ENCODE peak calls at places on chromosomes 16 and 17, in seven cellular contexts. S is CD8-positive, alpha-beta T cell; J is H1; G is AG04450; X is fibroblast of villous mesenchyme; I is tibial artery; Q is ascending aorta. P is an unnamed sample.

GRCh38 chr17:65794572-65794971 is 233.1 kb upstream of the AXIN2 start:
- DNase-seq in S (no peak), J (no peak), G (no peak), X (peak; percentile 38), I (no peak), Q (no peak), P (no peak)

GRCh38 chr17:15091825-15092224 is 173.3 kb downstream of the PMP22 start:
- DNase-seq in S (no peak), J (no peak), G (no peak), X (no peak), I (no peak), Q (no peak), P (no peak)

GRCh38 chr16:83272201-83272600 is 535.6 kb upstream of the HSBP1 start:
- DNase-seq in S (no peak), J (no peak), G (peak; percentile 3), X (no peak), I (no peak), Q (no peak), P (no peak)

GRCh38 chr17:40432864-40433528 is 10.3 kb upstream of the IGFBP4 start:
- DNase-seq in S (no peak), J (no peak), G (no peak), X (peak; percentile 67), I (peak; percentile 44), Q (no peak), P (no peak)

GRCh38 chr17:41987642-41988041 is 21.0 kb downstream of the CNP start:
- DNase-seq in S (no peak), J (no peak), G (no peak), X (peak; percentile 18), I (no peak), Q (no peak), P (no peak)

GRCh38 chr17:4249452-4250029 is 14.2 kb downstream of the ANKFY1 start:
- DNase-seq in S (no peak), J (no peak), G (no peak), X (peak; percentile 59), I (no peak), Q (no peak), P (no peak)

GRCh38 chr17:608911-609882 is 105.4 kb downstream of the VPS53 start:
- DNase-seq in S (no peak), J (no peak), G (no peak), X (peak; percentile 94), I (no peak), Q (no peak), P (no peak)

GRCh38 chr16:56956756-56957155 is 5.0 kb upstream of the CETP start:
- DNase-seq in S (no peak), J (no peak), G (no peak), X (no peak), I (no peak), Q (no peak), P (no peak)

GRCh38 chr16:66489818-66490217 is 60.1 kb downstream of the TK2 start:
- DNase-seq in S (no peak), J (no peak), G (no peak), X (no peak), I (peak; percentile 9), Q (no peak), P (no peak)

GRCh38 chr17:38428150-38428642 is at the start of gene ARHGAP23:
- DNase-seq in S (peak; percentile 24), J (no peak), G (peak; percentile 47), X (peak; percentile 83), I (peak; percentile 57), Q (no peak), P (peak; percentile 42)

GRCh38 chr16:47984669-47985068 is 171.1 kb downstream of the ABCC12 start:
- DNase-seq in S (no peak), J (no peak), G (no peak), X (no peak), I (no peak), Q (no peak), P (no peak)

GRCh38 chr17:57395721-57396321 is 139.5 kb downstream of the MSI2 start:
- DNase-seq in S (no peak), J (no peak), G (no peak), X (peak; percentile 79), I (no peak), Q (no peak), P (no peak)

GRCh38 chr16:1770328-1771071 is 843 bp downstream of the NME3 start:
- DNase-seq in S (peak; percentile 43), J (no peak), G (no peak), X (peak; percentile 55), I (peak; percentile 61), Q (no peak), P (no peak)

GRCh38 chr16:1768767-1769401 is 2.5 kb downstream of the NME3 start:
- DNase-seq in S (no peak), J (no peak), G (no peak), X (no peak), I (no peak), Q (no peak), P (no peak)

GRCh38 chr16:1768061-1768766 is 3.1 kb downstream of the NME3 start:
- DNase-seq in S (no peak), J (no peak), G (no peak), X (no peak), I (no peak), Q (no peak), P (no peak)

GRCh38 chr16:1771072-1771863 is at the start of gene NME3:
- DNase-seq in S (peak; percentile 81), J (no peak), G (no peak), X (peak; percentile 74), I (peak; percentile 81), Q (no peak), P (no peak)

DNA sequence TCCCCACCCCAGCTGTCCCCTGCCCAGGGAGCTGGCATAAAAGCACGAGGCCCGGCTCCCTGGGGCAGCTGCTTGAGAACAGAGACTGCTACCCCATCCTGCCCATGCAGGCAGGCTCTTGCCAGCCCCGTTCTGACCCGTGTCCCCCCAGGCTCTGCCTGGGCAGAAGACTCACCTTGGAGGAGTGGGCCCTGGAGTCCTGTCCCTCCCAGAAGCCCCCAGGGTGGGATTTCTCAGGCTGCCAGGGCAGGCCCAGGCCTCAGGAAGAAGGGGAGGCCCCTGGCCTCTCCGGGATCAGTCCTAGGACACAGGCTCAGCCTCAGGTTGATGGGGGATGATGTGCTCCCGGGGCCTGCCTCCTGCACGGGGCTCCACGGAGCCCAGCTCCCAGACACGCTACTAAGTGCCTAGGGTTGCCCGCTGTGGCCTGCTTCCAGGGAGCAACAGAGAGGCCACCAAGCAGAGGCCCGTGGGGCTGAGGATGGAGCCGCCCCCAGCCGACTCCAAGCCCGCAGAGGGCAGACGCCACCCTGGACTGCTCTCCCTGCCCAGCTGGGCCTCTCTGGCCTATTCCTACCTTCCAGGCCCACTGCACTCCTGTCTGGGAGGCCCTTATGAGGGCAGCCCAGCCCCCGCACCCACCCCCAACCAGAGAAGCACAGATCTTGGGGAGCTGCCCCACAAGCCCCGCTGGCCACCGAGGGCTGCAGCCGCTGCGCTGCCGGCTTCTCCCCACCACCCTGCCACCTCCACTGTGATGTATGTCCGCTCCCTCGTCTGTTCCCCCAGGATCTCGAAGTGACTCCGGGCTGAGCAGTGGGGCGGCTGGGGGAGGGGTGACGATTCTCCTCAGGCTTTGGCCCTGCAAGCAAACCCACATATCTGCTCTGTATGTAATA is 1.7 kb downstream of the NME3 start:
- DNase-seq in S (no peak), J (no peak), G (no peak), X (no peak), I (no peak), Q (no peak), P (no peak)
- H3K4me3 ChIP-seq in S (no peak overlapping the region), J (peak overlapping the region; percentile 91), G (peak overlapping the region; percentile 77), X (no peak overlapping the region), I (peak overlapping the region; percentile 99), Q (peak overlapping the region; percentile 99), P (no peak overlapping the region)

GRCh38 chr16:70751593-70751992 is 49.4 kb downstream of the VAC14 start:
- DNase-seq in S (no peak), J (no peak), G (no peak), X (no peak), I (no peak), Q (no peak), P (no peak)
- TF ChIP-seq CTCF in S (no peak), J (no peak), G (no peak), X (no peak), I (no peak), Q (no peak), P (no peak)

GRCh38 chr16:16108759-16109158 is 114.5 kb downstream of the ABCC6 start:
- DNase-seq in S (no peak), J (no peak), G (no peak), X (no peak), I (no peak), Q (no peak), P (no peak)

GRCh38 chr16:16105646-16106045 is 117.6 kb downstream of the ABCC6 start:
- DNase-seq in S (no peak), J (no peak), G (no peak), X (no peak), I (no peak), Q (no peak), P (no peak)

GRCh38 chr16:16109453-16110110 is 113.7 kb downstream of the ABCC6 start:
- DNase-seq in S (no peak), J (no peak), G (no peak), X (no peak), I (no peak), Q (no peak), P (no peak)

GRCh38 chr16:16110111-16110490 is 113.2 kb downstream of the ABCC6 start:
- DNase-seq in S (no peak), J (no peak), G (no peak), X (no peak), I (no peak), Q (no peak), P (no peak)

DNA sequence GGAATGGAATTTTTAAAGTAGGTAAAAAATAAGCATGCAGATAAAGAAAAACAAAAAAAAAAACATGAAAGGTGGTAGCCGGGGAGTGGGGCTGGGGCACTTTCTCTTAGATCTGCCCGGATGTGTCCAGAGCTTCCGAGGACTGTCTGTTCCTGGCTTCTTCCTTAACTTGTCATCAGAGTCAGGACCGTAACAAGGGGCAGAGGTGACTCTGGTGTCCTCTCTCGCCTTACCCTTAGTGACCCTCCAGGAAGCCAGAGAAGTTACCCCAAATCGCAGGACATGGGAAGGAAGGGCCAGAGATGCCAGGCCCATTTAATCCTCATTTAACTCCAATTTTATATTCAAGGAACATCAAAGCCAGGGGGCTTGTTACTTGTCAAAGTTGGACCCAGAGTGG is 115.5 kb downstream of the ABCC6 start:
- DNase-seq in S (no peak), J (no peak), G (no peak), X (no peak), I (no peak), Q (no peak), P (no peak)
- H3K4me3 ChIP-seq in S (no peak overlapping the region), J (no peak overlapping the region), G (no peak overlapping the region), X (no peak overlapping the region), I (no peak overlapping the region), Q (no peak overlapping the region), P (no peak overlapping the region)

DNA sequence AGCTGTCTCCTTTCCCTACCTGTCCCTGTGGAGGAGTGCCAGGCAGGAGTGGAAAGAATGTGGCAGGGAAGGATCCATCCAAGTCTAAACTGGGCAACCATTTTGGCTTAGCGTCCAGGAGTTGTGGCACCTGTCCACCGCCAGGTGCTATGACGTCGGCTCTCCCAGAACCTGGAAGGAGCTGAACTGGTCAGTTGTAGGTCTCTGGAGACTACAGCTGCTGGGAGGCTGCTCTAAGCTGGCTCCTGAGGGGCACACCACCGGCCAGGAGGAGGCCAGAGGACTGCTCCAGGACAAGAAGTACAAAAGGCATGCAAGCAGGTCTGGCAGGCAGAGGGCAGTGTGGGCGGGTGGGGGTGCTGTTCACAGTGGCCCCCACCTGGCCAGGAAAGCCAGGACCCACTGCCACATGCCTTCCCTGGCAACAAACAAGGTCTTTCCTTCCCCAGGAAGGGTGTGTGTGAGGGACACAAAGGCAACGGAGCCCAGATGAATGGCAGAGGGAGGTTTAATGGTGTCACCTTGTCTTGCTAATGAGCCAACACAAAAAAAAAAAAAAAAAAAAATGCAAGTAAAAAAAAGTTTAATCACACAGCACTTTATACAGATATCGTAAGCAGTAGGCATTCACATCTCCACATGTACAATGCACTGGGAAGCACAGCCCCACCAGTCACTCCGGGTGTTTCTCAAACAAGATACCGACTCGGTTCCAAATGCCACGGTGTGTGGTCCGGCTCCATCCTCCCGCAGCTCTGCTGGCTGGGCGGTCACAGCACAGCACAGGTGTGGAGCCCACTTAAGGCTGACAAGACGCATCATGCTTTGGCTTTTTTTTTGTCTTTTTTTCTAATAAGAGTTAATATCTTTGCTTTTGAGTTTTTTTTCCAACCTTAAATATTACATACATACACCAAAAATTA is 4.8 kb downstream of the SPHK1 start:
- DNase-seq in S (no peak), J (no peak), G (no peak), X (no peak), I (no peak), Q (no peak), P (no peak)
- TF ChIP-seq CTCF in S (no peak), J (peak; percentile 33), G (peak; percentile 5), X (no peak), I (no peak), Q (no peak), P (no peak)